ENCODE peak calls at places on chromosomes 7 and 10, in eight cellular contexts. M, Q, T, L, N, I, X and E are unnamed samples.
A peak's percentile ranks its signal among the peaks of the same experiment; 100 is the strongest.

GRCh38 chr7:77395543-77395942 is 20.6 kb downstream of the GSAP start:
- DNase-seq in M (no peak), Q (no peak), T (no peak), L (peak; percentile 39), N (no peak), I (no peak), X (no peak), E (no peak)

GRCh38 chr7:47225387-47226170 is 356.3 kb downstream of the TNS3 start:
- DNase-seq in M (no peak), Q (no peak), T (no peak), L (no peak), N (peak; percentile 31), I (no peak), X (no peak), E (no peak)

GRCh38 chr10:15642095-15642494 is 77.6 kb downstream of the ITGA8 start:
- DNase-seq in M (peak; percentile 62), Q (no peak), T (no peak), L (no peak), N (no peak), I (no peak), X (no peak), E (no peak)

GRCh38 chr10:69744971-69745370 is 56.7 kb upstream of the COL13A1 start:
- DNase-seq in M (no peak), Q (no peak), T (no peak), L (no peak), N (no peak), I (no peak), X (no peak), E (no peak)

GRCh38 chr10:133262696-133263095 is 14.0 kb downstream of the ADAM8 start:
- DNase-seq in M (no peak), Q (no peak), T (no peak), L (peak; percentile 77), N (no peak), I (no peak), X (peak; percentile 11), E (no peak)

GRCh38 chr7:106521541-106521940 is 139.4 kb downstream of the CCDC71L start:
- DNase-seq in M (no peak), Q (no peak), T (no peak), L (no peak), N (no peak), I (no peak), X (no peak), E (no peak)

GRCh38 chr10:86803156-86803555 is 46.7 kb downstream of the BMPR1A start:
- DNase-seq in M (no peak), Q (no peak), T (no peak), L (no peak), N (peak; percentile 46), I (no peak), X (no peak), E (no peak)

GRCh38 chr7:157355784-157356511 is 19.1 kb downstream of the DNAJB6 start:
- DNase-seq in M (no peak), Q (no peak), T (no peak), L (peak; percentile 18), N (peak; percentile 20), I (peak; percentile 86), X (no peak), E (no peak)

GRCh38 chr7:131655866-131656265 is 99.4 kb upstream of the PODXL start:
- DNase-seq in M (no peak), Q (no peak), T (no peak), L (no peak), N (no peak), I (peak; percentile 37), X (no peak), E (no peak)

GRCh38 chr7:98303906-98304305 is 22.4 kb downstream of the BRI3 start:
- DNase-seq in M (no peak), Q (no peak), T (no peak), L (no peak), N (no peak), I (peak; percentile 37), X (no peak), E (no peak)

GRCh38 chr7:109295158-109295557 is 725.5 kb downstream of the DNAJB9 start:
- DNase-seq in M (no peak), Q (no peak), T (no peak), L (no peak), N (no peak), I (no peak), X (no peak), E (no peak)

GRCh38 chr7:37448057-37448636 is 517 bp downstream of the ELMO1 start:
- DNase-seq in M (no peak), Q (peak; percentile 48), T (no peak), L (no peak), N (no peak), I (no peak), X (no peak), E (no peak)

GRCh38 chr10:22648547-22648961 is 65.8 kb downstream of the PIP4K2A start:
- DNase-seq in M (no peak), Q (no peak), T (no peak), L (no peak), N (peak; percentile 69), I (no peak), X (no peak), E (no peak)

GRCh38 chr10:2760736-2761135 is 306.6 kb upstream of the PFKP start:
- DNase-seq in M (no peak), Q (no peak), T (no peak), L (no peak), N (no peak), I (no peak), X (no peak), E (no peak)

GRCh38 chr10:54477738-54478137 is 323.3 kb downstream of the PCDH15 start:
- DNase-seq in M (no peak), Q (no peak), T (no peak), L (no peak), N (no peak), I (no peak), X (no peak), E (no peak)